ENCODE peak calls at places on chromosomes 13 and 19, in five cellular contexts. M is hippocampal formation; V is GM19239; D is CD4-positive, alpha-beta T cell; L is HFF-Myc. J is an unnamed sample.

GRCh38 chr19:2578391-2578826 is 102.5 kb downstream of the GADD45B start:
- DNase-seq in D (no peak), L (no peak), V (no peak), M (no peak), J (peak)

GRCh38 chr19:4566402-4567051 is 7.0 kb upstream of the SEMA6B start:
- DNase-seq in V (no peak), L (no peak), D (no peak), M (no peak), J (no peak)

GRCh38 chr13:25466880-25467279 is 95.1 kb downstream of the ATP8A2 start:
- DNase-seq in D (no peak), M (no peak), V (no peak), L (no peak), J (no peak)

GRCh38 chr19:33416307-33417215 is 43.1 kb downstream of the CEBPG start:
- DNase-seq in D (peak), V (peak), L (peak), M (peak), J (peak)

GRCh38 chr13:46663216-46663615 is 110.2 kb downstream of the LRCH1 start:
- DNase-seq in V (no peak), M (no peak), D (no peak), L (no peak), J (no peak)

GRCh38 chr19:13597625-13598024 is 91.3 kb upstream of the CACNA1A start:
- DNase-seq in D (peak), V (peak), M (peak), L (peak), J (peak)

GRCh38 chr13:49874430-49874829 is 61.7 kb downstream of the SPRYD7 start:
- DNase-seq in D (no peak), L (no peak), M (no peak), V (no peak), J (no peak)

GRCh38 chr19:14181906-14182305 is 24.1 kb downstream of the ADGRL1 start:
- DNase-seq in D (no peak), M (no peak), V (no peak), L (no peak), J (no peak)

GRCh38 chr13:92312823-92313222 is 913.8 kb upstream of the GPC6 start:
- DNase-seq in D (no peak), V (no peak), L (no peak), M (no peak), J (no peak)

GRCh38 chr13:95814494-95814893 is 137.6 kb downstream of the DNAJC3 start:
- DNase-seq in V (no peak), D (no peak), L (no peak), M (no peak), J (no peak)

GRCh38 chr19:29417048-29417447 is 108.7 kb upstream of the VSTM2B start:
- DNase-seq in D (no peak), V (no peak), M (no peak), L (no peak), J (no peak)

GRCh38 chr13:42847891-42848663 is 66.7 kb downstream of the FAM216B start:
- DNase-seq in V (no peak), L (no peak), D (no peak), M (no peak), J (no peak)

GRCh38 chr19:1063030-1063908 is 3.7 kb upstream of the ARHGAP45 start:
- DNase-seq in D (peak), V (no peak), M (no peak), L (no peak), J (no peak)

GRCh38 chr19:32767951-32768679 is 48.5 kb downstream of the TDRD12 start:
- DNase-seq in V (no peak), D (no peak), L (no peak), M (no peak), J (no peak)

GRCh38 chr13:30659980-30660379 is 42.3 kb downstream of the USPL1 start:
- DNase-seq in L (no peak), M (no peak), V (no peak), D (no peak), J (no peak)

GRCh38 chr13:79604752-79605151 is 123.8 kb downstream of the NDFIP2 start:
- DNase-seq in L (no peak), M (no peak), V (no peak), D (no peak), J (no peak)

GRCh38 chr19:5805465-5806132 is 732 bp downstream of the NRTN start:
- DNase-seq in V (peak), M (no peak), L (no peak), D (peak), J (peak)

GRCh38 chr13:29402168-29402621 is 193.3 kb downstream of the SLC7A1 start:
- DNase-seq in D (no peak), M (no peak), V (no peak), L (no peak), J (peak)

GRCh38 chr19:5567360-5567970 is at the start of gene TINCR:
- DNase-seq in M (no peak), V (no peak), L (no peak), D (no peak), J (no peak)

GRCh38 chr13:39016789-39017188 is 21.1 kb downstream of the PROSER1 start:
- DNase-seq in L (no peak), V (no peak), D (no peak), M (peak), J (no peak)

GRCh38 chr19:28469544-28469943 is 743.4 kb downstream of the UQCRFS1 start:
- DNase-seq in D (no peak), M (no peak), L (no peak), V (no peak), J (no peak)

GRCh38 chr19:1942934-1943555 is 2.1 kb downstream of the CSNK1G2 start:
- DNase-seq in M (no peak), L (no peak), D (peak), V (no peak), J (peak)

GRCh38 chr19:5903502-5904301 is at the start of gene NDUFA11:
- DNase-seq in M (peak), D (peak), L (no peak), V (peak), J (peak)

GRCh38 chr13:40562975-40563349 is 103.5 kb downstream of the FOXO1 start:
- DNase-seq in V (no peak), D (no peak), L (no peak), M (no peak), J (no peak)

GRCh38 chr19:3135961-3136683 is at the start of gene GNA15:
- DNase-seq in M (no peak), V (no peak), D (no peak), L (no peak), J (no peak)

GRCh38 chr13:106753241-106753640 is 185.3 kb upstream of the ARGLU1 start:
- DNase-seq in M (no peak), L (no peak), V (no peak), D (no peak), J (no peak)

GRCh38 chr13:50360637-50361036 is 345.4 kb downstream of the KCNRG start:
- DNase-seq in D (no peak), M (no peak), V (no peak), L (no peak), J (no peak)

GRCh38 chr13:40777166-40777956 is 6.4 kb upstream of the MRPS31 start:
- DNase-seq in V (no peak), D (peak), M (peak), L (no peak), J (no peak)

GRCh38 chr13:25923217-25924085 is 128.4 kb downstream of the SHISA2 start:
- DNase-seq in M (no peak), V (no peak), L (no peak), D (no peak), J (no peak)

GRCh38 chr13:42696191-42696590 is 85.2 kb upstream of the FAM216B start:
- DNase-seq in L (no peak), D (no peak), M (no peak), V (no peak), J (no peak)

GRCh38 chr19:13850910-13851753 is 25.8 kb upstream of the NANOS3 start:
- DNase-seq in M (no peak), L (peak), V (no peak), D (no peak), J (peak)

GRCh38 chr13:41457589-41458186 is 338 bp downstream of the RGCC start:
- DNase-seq in M (no peak), D (peak), L (no peak), V (no peak), J (no peak)

GRCh38 chr19:2026770-2027169 is 11.3 kb upstream of the BTBD2 start:
- DNase-seq in M (no peak), V (no peak), L (no peak), D (no peak), J (no peak)

GRCh38 chr19:45667620-45668341 is at the start of gene GIPR:
- DNase-seq in V (no peak), D (no peak), L (no peak), M (no peak), J (no peak)

GRCh38 chr13:55199132-55199531 is 1941.6 kb upstream of the PRR20A start:
- DNase-seq in L (no peak), V (no peak), M (no peak), D (no peak), J (no peak)

GRCh38 chr19:45505151-45505995 is 1.9 kb upstream of the VASP start:
- DNase-seq in L (no peak), M (no peak), V (no peak), D (no peak), J (no peak)

GRCh38 chr13:24119593-24120508 is 40.7 kb upstream of the SPATA13 start:
- DNase-seq in M (no peak), L (no peak), D (no peak), V (no peak), J (peak)

GRCh38 chr13:96279904-96280303 is 190.0 kb downstream of the HS6ST3 start:
- DNase-seq in M (no peak), L (no peak), V (no peak), D (no peak), J (no peak)

GRCh38 chr13:112933649-112934048 is 35.4 kb upstream of the MCF2L start:
- DNase-seq in V (no peak), M (no peak), L (no peak), D (no peak), J (no peak)